ENCODE peak calls at places on chromosome 9, in seven cellular contexts. One of them, this sample, is unnamed. For H3K9me3, the result is how much of the 10 kb centered on the place peaks cover.

GRCh38 chr9:75685059-75685458 is 205.4 kb upstream of the PCSK5 start:
- DNase-seq in ovary: no peak
- DNase-seq in DND-41: no peak
- DNase-seq in Peyer's patch: no peak
- DNase-seq in tibial nerve: no peak
- DNase-seq in naive thymus-derived CD4-positive, alpha-beta T cell: no peak
- DNase-seq in A673: no peak
- DNase-seq in this sample: no peak

GRCh38 chr9:136372006-136372405 is 1.5 kb downstream of the CARD9 start:
- DNase-seq in tibial nerve: no peak
- DNase-seq in naive thymus-derived CD4-positive, alpha-beta T cell: no peak
- DNase-seq in A673: no peak
- DNase-seq in ovary: no peak
- DNase-seq in DND-41: no peak
- DNase-seq in Peyer's patch: no peak
- DNase-seq in this sample: no peak

GRCh38 chr9:3385871-3386270 is 139.9 kb downstream of the RFX3 start:
- DNase-seq in A673: no peak
- DNase-seq in naive thymus-derived CD4-positive, alpha-beta T cell: no peak
- DNase-seq in Peyer's patch: no peak
- DNase-seq in DND-41: no peak
- DNase-seq in tibial nerve: no peak
- DNase-seq in ovary: no peak
- DNase-seq in this sample: no peak

GRCh38 chr9:31034311-31034710 is 1350.1 kb upstream of the ACO1 start:
- DNase-seq in A673: no peak
- DNase-seq in DND-41: no peak
- DNase-seq in Peyer's patch: no peak
- DNase-seq in tibial nerve: no peak
- DNase-seq in naive thymus-derived CD4-positive, alpha-beta T cell: no peak
- DNase-seq in ovary: no peak
- DNase-seq in this sample: no peak

GRCh38 chr9:106860731-106861584 is 2.0 kb upstream of the ZNF462 start:
- DNase-seq in A673: peak
- DNase-seq in DND-41: no peak
- DNase-seq in naive thymus-derived CD4-positive, alpha-beta T cell: no peak
- DNase-seq in ovary: peak
- DNase-seq in Peyer's patch: peak
- DNase-seq in tibial nerve: peak
- DNase-seq in this sample: peak

GRCh38 chr9:36386396-36386795 is 13.7 kb downstream of the RNF38 start:
- DNase-seq in A673: no peak
- DNase-seq in DND-41: no peak
- DNase-seq in Peyer's patch: no peak
- DNase-seq in tibial nerve: no peak
- DNase-seq in ovary: no peak
- DNase-seq in naive thymus-derived CD4-positive, alpha-beta T cell: no peak
- DNase-seq in this sample: no peak

GRCh38 chr9:135336722-135337490 is 142.7 kb upstream of the PPP1R26 start:
- DNase-seq in DND-41: no peak
- DNase-seq in naive thymus-derived CD4-positive, alpha-beta T cell: no peak
- DNase-seq in ovary: no peak
- DNase-seq in tibial nerve: no peak
- DNase-seq in Peyer's patch: peak
- DNase-seq in A673: no peak
- DNase-seq in this sample: no peak

GRCh38 chr9:135906291-135907005 is 898 bp downstream of the CAMSAP1 start:
- DNase-seq in DND-41: peak
- DNase-seq in tibial nerve: no peak
- DNase-seq in ovary: peak
- DNase-seq in A673: peak
- DNase-seq in naive thymus-derived CD4-positive, alpha-beta T cell: no peak
- DNase-seq in Peyer's patch: no peak
- DNase-seq in this sample: no peak

GRCh38 chr9:108017671-108018070 is 528.1 kb upstream of the KLF4 start:
- DNase-seq in naive thymus-derived CD4-positive, alpha-beta T cell: no peak
- DNase-seq in tibial nerve: no peak
- DNase-seq in DND-41: no peak
- DNase-seq in Peyer's patch: no peak
- DNase-seq in ovary: no peak
- DNase-seq in A673: no peak
- DNase-seq in this sample: no peak

GRCh38 chr9:94545940-94546339 is 8.9 kb upstream of the PCAT7 start:
- DNase-seq in naive thymus-derived CD4-positive, alpha-beta T cell: no peak
- DNase-seq in ovary: no peak
- DNase-seq in A673: no peak
- DNase-seq in Peyer's patch: no peak
- DNase-seq in tibial nerve: no peak
- DNase-seq in DND-41: no peak
- DNase-seq in this sample: no peak

GRCh38 chr9:137370865-137371520 is 52.0 kb downstream of the EXD3 start:
- DNase-seq in ovary: peak
- DNase-seq in DND-41: no peak
- DNase-seq in Peyer's patch: peak
- DNase-seq in naive thymus-derived CD4-positive, alpha-beta T cell: no peak
- DNase-seq in tibial nerve: no peak
- DNase-seq in A673: no peak
- DNase-seq in this sample: no peak

GRCh38 chr9:105103776-105104175 is 140.7 kb upstream of the SLC44A1 start:
- DNase-seq in ovary: no peak
- DNase-seq in tibial nerve: no peak
- DNase-seq in Peyer's patch: no peak
- DNase-seq in A673: no peak
- DNase-seq in DND-41: no peak
- DNase-seq in naive thymus-derived CD4-positive, alpha-beta T cell: no peak
- DNase-seq in this sample: no peak

GRCh38 chr9:136403538-136403914 is 3.6 kb upstream of the SNAPC4 start:
- DNase-seq in ovary: no peak
- DNase-seq in DND-41: no peak
- DNase-seq in Peyer's patch: no peak
- DNase-seq in naive thymus-derived CD4-positive, alpha-beta T cell: peak
- DNase-seq in A673: no peak
- DNase-seq in tibial nerve: no peak
- DNase-seq in this sample: no peak

GRCh38 chr9:72290311-72290710 is 74.7 kb downstream of the ZFAND5 start:
- DNase-seq in ovary: no peak
- DNase-seq in DND-41: no peak
- DNase-seq in A673: no peak
- DNase-seq in Peyer's patch: no peak
- DNase-seq in tibial nerve: no peak
- DNase-seq in naive thymus-derived CD4-positive, alpha-beta T cell: no peak
- DNase-seq in this sample: no peak

GRCh38 chr9:23220957-23221356 is 605.1 kb downstream of the ELAVL2 start:
- DNase-seq in tibial nerve: no peak
- DNase-seq in ovary: no peak
- DNase-seq in Peyer's patch: no peak
- DNase-seq in naive thymus-derived CD4-positive, alpha-beta T cell: no peak
- DNase-seq in DND-41: no peak
- DNase-seq in A673: no peak
- DNase-seq in this sample: no peak

GRCh38 chr9:72588336-72588735 is 66.9 kb downstream of the TMC1 start:
- DNase-seq in Peyer's patch: no peak
- DNase-seq in DND-41: no peak
- DNase-seq in tibial nerve: no peak
- DNase-seq in naive thymus-derived CD4-positive, alpha-beta T cell: no peak
- DNase-seq in ovary: no peak
- DNase-seq in A673: no peak
- DNase-seq in this sample: no peak

GRCh38 chr9:137445275-137445807 is 4.2 kb upstream of the ENTPD8 start:
- DNase-seq in Peyer's patch: peak
- DNase-seq in naive thymus-derived CD4-positive, alpha-beta T cell: peak
- DNase-seq in tibial nerve: peak
- DNase-seq in A673: peak
- DNase-seq in DND-41: peak
- DNase-seq in ovary: peak
- DNase-seq in this sample: peak

GRCh38 chr9:121372563-121373400 is 2.7 kb upstream of the STOM start:
- DNase-seq in A673: no peak
- DNase-seq in ovary: no peak
- DNase-seq in naive thymus-derived CD4-positive, alpha-beta T cell: no peak
- DNase-seq in DND-41: no peak
- DNase-seq in Peyer's patch: no peak
- DNase-seq in tibial nerve: no peak
- DNase-seq in this sample: no peak

GRCh38 chr9:68493953-68494541 is 46.6 kb downstream of the TMEM252 start:
- DNase-seq in Peyer's patch: no peak
- DNase-seq in ovary: no peak
- DNase-seq in naive thymus-derived CD4-positive, alpha-beta T cell: no peak
- DNase-seq in tibial nerve: no peak
- DNase-seq in DND-41: no peak
- DNase-seq in A673: no peak
- DNase-seq in this sample: no peak

GRCh38 chr9:23477908-23478307 is 348.1 kb downstream of the ELAVL2 start:
- DNase-seq in naive thymus-derived CD4-positive, alpha-beta T cell: no peak
- DNase-seq in tibial nerve: no peak
- DNase-seq in ovary: no peak
- DNase-seq in Peyer's patch: no peak
- DNase-seq in A673: no peak
- DNase-seq in DND-41: no peak
- DNase-seq in this sample: no peak

GRCh38 chr9:80892703-80893102 is 796.6 kb downstream of the TLE1 start:
- DNase-seq in ovary: no peak
- DNase-seq in Peyer's patch: no peak
- DNase-seq in A673: no peak
- DNase-seq in naive thymus-derived CD4-positive, alpha-beta T cell: no peak
- DNase-seq in tibial nerve: no peak
- DNase-seq in DND-41: no peak
- DNase-seq in this sample: no peak

GRCh38 chr9:73683862-73684591 is 532.4 kb downstream of the ANXA1 start:
- DNase-seq in tibial nerve: no peak
- DNase-seq in naive thymus-derived CD4-positive, alpha-beta T cell: no peak
- DNase-seq in Peyer's patch: no peak
- DNase-seq in DND-41: no peak
- DNase-seq in A673: peak
- DNase-seq in ovary: no peak
- DNase-seq in this sample: no peak

GRCh38 chr9:101626295-101626694 is 31.5 kb upstream of the PPP3R2 start:
- DNase-seq in Peyer's patch: no peak
- DNase-seq in tibial nerve: no peak
- DNase-seq in DND-41: no peak
- DNase-seq in naive thymus-derived CD4-positive, alpha-beta T cell: no peak
- DNase-seq in ovary: no peak
- DNase-seq in A673: no peak
- DNase-seq in this sample: no peak

GRCh38 chr9:73869261-73869660 is 627.9 kb upstream of the RORB start:
- DNase-seq in tibial nerve: no peak
- DNase-seq in Peyer's patch: no peak
- DNase-seq in naive thymus-derived CD4-positive, alpha-beta T cell: no peak
- DNase-seq in DND-41: peak
- DNase-seq in ovary: no peak
- DNase-seq in A673: peak
- DNase-seq in this sample: no peak

GRCh38 chr9:4281676-4282075 is 18.2 kb downstream of the GLIS3 start:
- DNase-seq in A673: no peak
- DNase-seq in naive thymus-derived CD4-positive, alpha-beta T cell: no peak
- DNase-seq in DND-41: no peak
- DNase-seq in Peyer's patch: no peak
- DNase-seq in tibial nerve: no peak
- DNase-seq in ovary: no peak
- DNase-seq in this sample: no peak

GRCh38 chr9:132160802-132161742 is 786 bp upstream of the NTNG2 start:
- DNase-seq in tibial nerve: peak
- DNase-seq in Peyer's patch: no peak
- DNase-seq in ovary: no peak
- DNase-seq in naive thymus-derived CD4-positive, alpha-beta T cell: peak
- DNase-seq in A673: peak
- DNase-seq in DND-41: peak
- DNase-seq in this sample: peak
- H3K4me3 ChIP-seq in tibial nerve: peak
- H3K4me3 ChIP-seq in Peyer's patch: peak
- H3K4me3 ChIP-seq in ovary: peak
- H3K4me3 ChIP-seq in naive thymus-derived CD4-positive, alpha-beta T cell: peak
- H3K4me3 ChIP-seq in A673: peak
- H3K4me3 ChIP-seq in DND-41: peak
- H3K4me3 ChIP-seq in this sample: peak

GRCh38 chr9:40927260-40927631 is 201.2 kb downstream of the FOXD4L6 start:
- DNase-seq in A673: no peak
- DNase-seq in tibial nerve: no peak
- DNase-seq in naive thymus-derived CD4-positive, alpha-beta T cell: no peak
- DNase-seq in DND-41: no peak
- DNase-seq in ovary: no peak
- DNase-seq in Peyer's patch: no peak
- DNase-seq in this sample: no peak
- H3K9me3 ChIP-seq in A673: under half
- H3K9me3 ChIP-seq in tibial nerve: half or more
- H3K9me3 ChIP-seq in naive thymus-derived CD4-positive, alpha-beta T cell: half or more
- H3K9me3 ChIP-seq in DND-41: under half
- H3K9me3 ChIP-seq in ovary: under half
- H3K9me3 ChIP-seq in Peyer's patch: under half
- H3K9me3 ChIP-seq in this sample: under half

GRCh38 chr9:131405429-131405828 is 11.5 kb downstream of the PRRC2B start:
- DNase-seq in naive thymus-derived CD4-positive, alpha-beta T cell: no peak
- DNase-seq in tibial nerve: no peak
- DNase-seq in ovary: no peak
- DNase-seq in Peyer's patch: no peak
- DNase-seq in DND-41: no peak
- DNase-seq in A673: no peak
- DNase-seq in this sample: peak

GRCh38 chr9:131405858-131406566 is 12.1 kb downstream of the PRRC2B start:
- DNase-seq in DND-41: no peak
- DNase-seq in A673: no peak
- DNase-seq in naive thymus-derived CD4-positive, alpha-beta T cell: no peak
- DNase-seq in ovary: no peak
- DNase-seq in tibial nerve: no peak
- DNase-seq in Peyer's patch: no peak
- DNase-seq in this sample: no peak

GRCh38 chr9:131407717-131408195 is 13.9 kb downstream of the PRRC2B start:
- DNase-seq in DND-41: no peak
- DNase-seq in ovary: no peak
- DNase-seq in Peyer's patch: no peak
- DNase-seq in tibial nerve: no peak
- DNase-seq in A673: peak
- DNase-seq in naive thymus-derived CD4-positive, alpha-beta T cell: peak
- DNase-seq in this sample: no peak

GRCh38 chr9:131404987-131405386 is 11.1 kb downstream of the PRRC2B start:
- DNase-seq in tibial nerve: no peak
- DNase-seq in ovary: no peak
- DNase-seq in naive thymus-derived CD4-positive, alpha-beta T cell: no peak
- DNase-seq in A673: no peak
- DNase-seq in Peyer's patch: no peak
- DNase-seq in DND-41: no peak
- DNase-seq in this sample: no peak

GRCh38 chr9:131406567-131407436 is 12.9 kb downstream of the PRRC2B start:
- DNase-seq in A673: no peak
- DNase-seq in naive thymus-derived CD4-positive, alpha-beta T cell: no peak
- DNase-seq in DND-41: no peak
- DNase-seq in tibial nerve: no peak
- DNase-seq in Peyer's patch: no peak
- DNase-seq in ovary: no peak
- DNase-seq in this sample: no peak
- H3K4me3 ChIP-seq in A673: no peak
- H3K4me3 ChIP-seq in naive thymus-derived CD4-positive, alpha-beta T cell: peak
- H3K4me3 ChIP-seq in DND-41: no peak
- H3K4me3 ChIP-seq in tibial nerve: peak
- H3K4me3 ChIP-seq in Peyer's patch: peak
- H3K4me3 ChIP-seq in ovary: no peak
- H3K4me3 ChIP-seq in this sample: peak

DNA sequence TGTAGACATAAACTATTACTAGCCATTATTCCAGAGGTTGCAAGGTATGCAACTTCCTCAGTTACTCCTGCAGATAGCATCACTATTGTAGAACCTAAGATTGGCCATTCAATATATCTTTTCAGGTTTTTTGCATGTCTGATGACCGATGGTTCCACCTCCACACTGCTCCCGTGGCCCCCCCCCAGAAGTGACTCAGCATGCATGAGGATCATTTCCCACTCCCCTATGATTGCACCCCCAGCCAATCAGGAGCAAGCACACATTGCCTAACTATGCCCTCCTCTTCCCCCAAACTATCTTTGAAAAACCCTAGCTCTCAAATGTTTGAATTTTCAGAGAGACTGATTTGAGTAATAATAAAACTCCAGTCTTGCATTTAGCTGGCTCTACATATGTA is 601.4 kb upstream of the TLE4 start:
- DNase-seq in Peyer's patch: no peak
- DNase-seq in DND-41: no peak
- DNase-seq in A673: no peak
- DNase-seq in ovary: no peak
- DNase-seq in naive thymus-derived CD4-positive, alpha-beta T cell: no peak
- DNase-seq in tibial nerve: no peak
- DNase-seq in this sample: no peak
- H3K9me3 ChIP-seq in Peyer's patch: under half
- H3K9me3 ChIP-seq in DND-41: under half
- H3K9me3 ChIP-seq in A673: under half
- H3K9me3 ChIP-seq in ovary: under half
- H3K9me3 ChIP-seq in naive thymus-derived CD4-positive, alpha-beta T cell: under half
- H3K9me3 ChIP-seq in tibial nerve: under half
- H3K9me3 ChIP-seq in this sample: under half